ENCODE peak calls at places on chromosomes 13 and 19, in eight cellular contexts. J is immature natural killer cell; N is NCI-H82; C is epithelial cell of esophagus; G is WTC11; V is CD4-positive, CD25-positive, alpha-beta regulatory T cell; L is MCF 10A; X is uterus. U is an unnamed sample.

GRCh38 chr19:4277051-4277700 is 1.9 kb upstream of the SHD start:
- DNase-seq in J (no peak), N (no peak), C (no peak), G (no peak), V (no peak), L (no peak), X (no peak), U (no peak)

GRCh38 chr13:24931450-24932217 is 164.3 kb upstream of the PABPC3 start:
- DNase-seq in J (no peak), N (no peak), C (no peak), G (peak), V (no peak), L (no peak), X (no peak), U (no peak)

GRCh38 chr13:47146991-47147783 is 250.3 kb upstream of the HTR2A start:
- DNase-seq in J (no peak), N (no peak), C (no peak), G (no peak), V (no peak), L (no peak), X (no peak), U (no peak)

GRCh38 chr13:85223883-85224656 is 575.1 kb downstream of the SLITRK6 start:
- DNase-seq in J (no peak), N (no peak), C (peak), G (no peak), V (no peak), L (no peak), X (no peak), U (no peak)

GRCh38 chr19:56538761-56539263 is at the start of gene ZFP28:
- DNase-seq in J (no peak), N (peak), C (no peak), G (peak), V (peak), L (no peak), X (peak), U (peak)

GRCh38 chr13:112351825-112352224 is 24.3 kb upstream of the SPACA7 start:
- DNase-seq in J (no peak), N (no peak), C (no peak), G (no peak), V (no peak), L (no peak), X (no peak), U (no peak)

GRCh38 chr13:26534036-26534726 is 23.3 kb upstream of the WASF3 start:
- DNase-seq in J (no peak), N (peak), C (no peak), G (no peak), V (no peak), L (no peak), X (no peak), U (no peak)

GRCh38 chr13:32330438-32330837 is 15.1 kb downstream of the BRCA2 start:
- DNase-seq in J (no peak), N (no peak), C (peak), G (no peak), V (no peak), L (peak), X (no peak), U (peak)

GRCh38 chr13:36432106-36432544 is at the start of gene CCNA1:
- DNase-seq in J (no peak), N (peak), C (peak), G (peak), V (no peak), L (peak), X (peak), U (no peak)

GRCh38 chr19:12202250-12202649 is 39.4 kb downstream of the ZNF136 start:
- DNase-seq in J (peak), N (peak), C (peak), G (peak), V (peak), L (no peak), X (no peak), U (no peak)

GRCh38 chr19:10760268-10760944 is 42.5 kb downstream of the DNM2 start:
- DNase-seq in J (peak), N (peak), C (peak), G (no peak), V (peak), L (no peak), X (no peak), U (peak)

GRCh38 chr19:947707-948533 is 22.1 kb downstream of the ARID3A start:
- DNase-seq in J (peak), N (no peak), C (no peak), G (no peak), V (no peak), L (no peak), X (peak), U (no peak)

GRCh38 chr19:3655402-3656072 is 28.9 kb upstream of the CACTIN start:
- DNase-seq in J (no peak), N (peak), C (peak), G (no peak), V (no peak), L (peak), X (peak), U (peak)

GRCh38 chr13:27678306-27679040 is 56.8 kb downstream of the POLR1D start:
- DNase-seq in J (no peak), N (peak), C (peak), G (peak), V (no peak), L (peak), X (no peak), U (peak)

GRCh38 chr13:98407575-98407974 is 169.3 kb downstream of the STK24 start:
- DNase-seq in J (no peak), N (no peak), C (no peak), G (no peak), V (no peak), L (no peak), X (no peak), U (no peak)

GRCh38 chr19:17680235-17680722 is 7.9 kb downstream of the UNC13A start:
- DNase-seq in J (peak), N (no peak), C (peak), G (peak), V (peak), L (no peak), X (peak), U (peak)

GRCh38 chr19:5352229-5352763 is 11.7 kb upstream of the PTPRS start:
- DNase-seq in J (no peak), N (peak), C (no peak), G (no peak), V (no peak), L (peak), X (no peak), U (no peak)

GRCh38 chr19:10654610-10655456 is 687 bp downstream of the ILF3 start:
- DNase-seq in J (no peak), N (peak), C (peak), G (peak), V (peak), L (peak), X (peak), U (no peak)

GRCh38 chr13:109655206-109655600 is 131.2 kb downstream of the IRS2 start:
- DNase-seq in J (no peak), N (no peak), C (no peak), G (no peak), V (no peak), L (no peak), X (no peak), U (no peak)

GRCh38 chr13:113808058-113808834 is 49.2 kb downstream of the TMEM255B start:
- DNase-seq in J (no peak), N (no peak), C (no peak), G (no peak), V (no peak), L (no peak), X (no peak), U (no peak)

GRCh38 chr19:33864311-33864850 is 67.7 kb downstream of the KCTD15 start:
- DNase-seq in J (no peak), N (no peak), C (peak), G (no peak), V (no peak), L (peak), X (no peak), U (no peak)

GRCh38 chr19:49458567-49458903 is 5.5 kb downstream of the ALDH16A1 start:
- DNase-seq in J (no peak), N (no peak), C (no peak), G (no peak), V (no peak), L (no peak), X (no peak), U (no peak)

GRCh38 chr13:109974354-109974753 is 188.0 kb upstream of the IRS2 start:
- DNase-seq in J (no peak), N (no peak), C (no peak), G (no peak), V (no peak), L (no peak), X (no peak), U (no peak)

GRCh38 chr19:10431254-10431942 is 11.1 kb downstream of the PDE4A start:
- DNase-seq in J (peak), N (no peak), C (no peak), G (peak), V (no peak), L (no peak), X (peak), U (no peak)

GRCh38 chr13:113804703-113805430 is 45.8 kb downstream of the TMEM255B start:
- DNase-seq in J (no peak), N (peak), C (no peak), G (peak), V (no peak), L (no peak), X (no peak), U (no peak)

U was measured in renal cortical epithelial cell.